ENCODE peak calls at places on chromosomes 12 and 14, in four cellular contexts. A is A549, B is HepG2, H is K562. Q is an unnamed sample.

GRCh38 chr14:70567791-70568190 is 32.7 kb downstream of the MED6 start:
- DNase-seq in H (peak), B (peak), A (peak), Q (no peak)

GRCh38 chr14:84454114-84454513 is 1075.8 kb upstream of the FLRT2 start:
- DNase-seq in B (no peak), H (no peak), A (no peak), Q (no peak)

GRCh38 chr12:124347805-124348658 is 53.1 kb downstream of the RFLNA start:
- DNase-seq in B (peak), H (peak), A (no peak), Q (no peak)

GRCh38 chr12:118237908-118238307 is 102.0 kb downstream of the PEBP1 start:
- DNase-seq in H (no peak), A (peak), B (no peak), Q (no peak)

GRCh38 chr14:67620217-67620789 is 583 bp downstream of the ARG2 start:
- DNase-seq in A (no peak), B (no peak), H (peak), Q (no peak)

GRCh38 chr14:44700184-44700583 is 193.1 kb upstream of the FSCB start:
- DNase-seq in B (no peak), A (no peak), H (no peak), Q (no peak)

GRCh38 chr14:61268797-61269196 is 12.3 kb downstream of the TMEM30B start:
- DNase-seq in B (no peak), A (no peak), H (no peak), Q (no peak)

GRCh38 chr12:50024804-50025186 is 499 bp downstream of the RACGAP1 start:
- DNase-seq in A (peak), B (no peak), H (peak), Q (no peak)

GRCh38 chr12:57235012-57235727 is 5.7 kb downstream of the SHMT2 start:
- DNase-seq in H (peak), A (no peak), B (peak), Q (no peak)

GRCh38 chr14:20632448-20632830 is 9.1 kb downstream of the OR6S1 start:
- DNase-seq in A (no peak), B (no peak), H (no peak), Q (no peak)

GRCh38 chr12:20549115-20549719 is 145.9 kb upstream of the SLCO1C1 start:
- DNase-seq in A (peak), H (no peak), B (peak), Q (no peak)

GRCh38 chr14:59060841-59061240 is 127.6 kb upstream of the DAAM1 start:
- DNase-seq in H (no peak), B (no peak), A (no peak), Q (no peak)

GRCh38 chr14:39488600-39488999 is 56.4 kb upstream of the FBXO33 start:
- DNase-seq in A (no peak), B (no peak), H (no peak), Q (no peak)

GRCh38 chr12:92468358-92469020 is 234.3 kb upstream of the PLEKHG7 start:
- DNase-seq in H (peak), B (no peak), A (no peak), Q (no peak)

GRCh38 chr14:52694761-52695480 is 437 bp downstream of the ERO1A start:
- DNase-seq in B (peak), A (peak), H (peak), Q (peak)

GRCh38 chr12:126772171-126772864 is 1494.7 kb upstream of the TMEM132C start:
- DNase-seq in B (peak), A (peak), H (peak), Q (peak)

GRCh38 chr14:35401853-35402252 is 2.7 kb downstream of the NFKBIA start:
- DNase-seq in B (no peak), H (no peak), A (no peak), Q (no peak)

GRCh38 chr12:92257261-92257660 is 111.6 kb upstream of the BTG1 start:
- DNase-seq in B (no peak), A (no peak), H (no peak), Q (no peak)

GRCh38 chr12:121799175-121799841 is 4.5 kb upstream of the SETD1B start:
- DNase-seq in B (peak), H (peak), A (peak), Q (no peak)

GRCh38 chr12:89373772-89374572 is 21.7 kb upstream of the DUSP6 start:
- DNase-seq in A (no peak), H (no peak), B (no peak), Q (no peak)

GRCh38 chr14:41830679-41831078 is 224.0 kb downstream of the LRFN5 start:
- DNase-seq in B (no peak), H (no peak), A (no peak), Q (no peak)

GRCh38 chr12:41011939-41012338 is 176.2 kb upstream of the PDZRN4 start:
- DNase-seq in A (peak), H (peak), B (peak), Q (no peak)

GRCh38 chr12:100591979-100592378 is 18.5 kb downstream of the GAS2L3 start:
- DNase-seq in B (peak), A (no peak), H (no peak), Q (no peak)

GRCh38 chr14:92728781-92729364 is 19.6 kb downstream of the LGMN start:
- DNase-seq in B (no peak), H (peak), A (peak), Q (no peak)

GRCh38 chr12:76014007-76014406 is 17.6 kb downstream of the PHLDA1 start:
- DNase-seq in A (no peak), H (no peak), B (no peak), Q (no peak)

GRCh38 chr12:123942911-123943648 is 29.6 kb downstream of the CCDC92 start:
- DNase-seq in H (no peak), B (no peak), A (no peak), Q (no peak)

GRCh38 chr14:57487771-57488170 is 5.9 kb downstream of the CCDC198 start:
- DNase-seq in A (no peak), B (no peak), H (no peak), Q (no peak)

GRCh38 chr12:79818856-79819255 is 116.0 kb downstream of the PPP1R12A start:
- DNase-seq in A (no peak), B (no peak), H (no peak), Q (no peak)

GRCh38 chr12:95790912-95791849 is 617 bp upstream of the NTN4 start:
- DNase-seq in H (no peak), A (peak), B (no peak), Q (no peak)

GRCh38 chr14:83559721-83560120 is 1970.2 kb upstream of the FLRT2 start:
- DNase-seq in H (no peak), A (no peak), B (no peak), Q (no peak)

GRCh38 chr14:28678887-28679286 is 87.7 kb upstream of the FOXG1 start:
- DNase-seq in B (peak), A (peak), H (no peak), Q (no peak)

DNA sequence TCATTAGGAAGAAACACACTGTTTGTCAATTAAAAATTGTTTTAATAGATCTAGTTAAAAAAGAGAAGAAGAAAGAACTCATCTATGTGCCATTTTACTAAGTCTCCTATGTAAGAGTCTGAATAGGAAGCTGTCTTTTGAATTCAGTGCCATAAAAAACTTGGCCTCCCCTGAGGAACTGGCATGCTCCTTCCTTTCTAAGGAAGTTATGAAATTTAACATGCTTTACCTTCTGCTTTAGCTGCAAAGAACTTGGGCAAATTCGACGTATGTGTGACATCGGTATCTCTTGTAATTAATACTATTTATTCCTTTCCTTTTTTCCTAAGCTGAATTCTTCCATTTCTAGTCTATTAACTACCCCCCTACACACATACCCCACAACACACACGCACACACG is 12.5 kb downstream of the TM7SF3 start:
- DNase-seq in B (no peak), A (no peak), H (no peak), Q (no peak)
- TF ChIP-seq CHD4 in B (no peak), A (no peak), H (no peak), Q (no peak)

GRCh38 chr14:74510955-74511354 is 17.4 kb downstream of the ISCA2 start:
- DNase-seq in B (no peak), H (no peak), A (peak), Q (no peak)
- TF ChIP-seq CHD4 in B (no peak), H (no peak), A (no peak), Q (no peak)

GRCh38 chr14:98955036-98955740 is 316.8 kb downstream of the BCL11B start:
- DNase-seq in B (no peak), H (no peak), A (no peak), Q (no peak)
- TF ChIP-seq CHD4 in B (no peak), H (no peak), A (no peak), Q (no peak)

GRCh38 chr12:129393357-129393937 is 510.4 kb downstream of the TMEM132D start:
- DNase-seq in A (no peak), B (no peak), H (no peak), Q (no peak)
- TF ChIP-seq CHD4 in A (no peak), B (no peak), H (no peak), Q (no peak)

DNA sequence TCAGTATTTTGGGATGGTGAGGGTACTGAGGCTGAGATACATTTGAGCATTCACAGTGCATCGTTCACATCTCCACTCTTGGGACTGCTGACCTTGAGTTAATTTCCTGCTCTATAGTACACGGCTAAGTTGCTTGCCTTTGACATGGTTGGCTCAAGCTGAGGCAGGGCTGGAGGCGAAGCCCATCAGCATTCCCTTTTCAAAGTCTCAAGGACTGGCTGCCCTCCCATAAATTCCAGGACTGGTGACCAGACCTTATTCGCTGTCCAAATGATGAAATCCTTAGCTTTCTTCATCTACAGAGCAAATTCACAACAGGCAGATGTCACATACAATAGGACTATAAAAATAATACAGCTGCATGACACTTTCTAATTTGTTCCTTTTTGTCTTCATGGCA is 85.9 kb downstream of the SSPN start:
- DNase-seq in B (no peak), H (no peak), A (no peak), Q (no peak)
- TF ChIP-seq CHD4 in B (no peak), H (no peak), A (no peak), Q (no peak)

GRCh38 chr12:6821271-6821673 is 349 bp upstream of the GPR162 start:
- DNase-seq in B (no peak), A (peak), H (peak), Q (no peak)
- TF ChIP-seq CHD4 in B (no peak), A (no peak), H (no peak), Q (no peak)

DNA sequence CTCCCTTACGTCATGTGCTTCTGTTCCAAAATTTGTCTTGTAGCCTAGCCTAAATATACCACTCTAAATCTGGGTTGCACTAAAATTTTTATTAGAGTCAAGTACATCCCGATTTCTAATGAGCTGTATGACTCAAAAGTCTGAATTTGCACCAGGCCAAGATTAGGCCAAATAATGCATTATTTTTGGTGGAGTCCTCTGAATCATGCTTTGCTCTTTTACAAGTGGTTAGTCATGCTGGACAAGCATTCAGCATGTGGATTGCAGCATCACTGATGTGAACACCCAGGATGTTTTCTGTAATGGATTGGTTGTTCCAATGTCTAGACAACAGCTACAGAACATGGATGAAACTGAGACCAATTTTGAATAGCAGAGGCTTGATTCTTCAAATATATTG is 23.7 kb downstream of the HEBP1 start:
- DNase-seq in H (no peak), B (no peak), A (peak), Q (no peak)
- TF ChIP-seq CHD4 in H (no peak), B (no peak), A (no peak), Q (no peak)

GRCh38 chr14:72666610-72667009 is 227.3 kb downstream of the DPF3 start:
- DNase-seq in B (no peak), A (peak), H (no peak), Q (no peak)
- TF ChIP-seq CHD4 in B (no peak), A (no peak), H (no peak), Q (no peak)

DNA sequence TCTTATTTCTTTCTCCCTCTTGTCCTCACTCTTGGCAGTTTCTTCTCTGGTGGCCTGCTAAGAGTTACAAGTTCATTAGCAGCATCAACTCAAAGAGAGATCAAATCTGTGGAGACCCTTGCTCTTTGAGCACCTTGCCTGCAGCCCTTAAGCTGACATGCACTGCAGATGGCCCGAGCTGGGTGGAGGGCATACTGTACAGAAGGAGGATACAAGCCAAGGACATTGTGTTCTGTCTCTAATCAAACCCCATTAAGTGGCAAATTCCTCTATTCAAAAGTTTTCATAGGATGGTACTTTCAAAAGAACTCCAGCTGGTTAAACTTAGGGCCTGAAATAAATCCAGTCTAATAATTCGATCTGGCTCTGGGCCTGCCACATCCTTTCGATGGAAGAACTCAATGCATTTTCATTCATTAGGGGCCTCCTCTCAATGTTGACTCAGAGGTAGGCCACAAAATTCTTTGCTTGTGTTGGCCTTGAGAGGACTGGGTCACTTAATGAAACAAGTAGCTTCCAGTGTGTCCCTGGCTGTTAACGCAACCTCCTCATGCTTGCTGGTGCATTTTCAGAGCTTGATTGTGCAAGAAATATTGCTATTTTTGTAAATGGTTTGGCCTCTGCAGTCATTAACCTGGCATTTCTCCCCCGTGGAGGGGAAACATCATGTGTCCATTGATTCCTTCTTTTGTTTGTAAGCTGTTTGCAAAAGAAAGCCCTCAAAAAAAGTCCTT is 318.2 kb downstream of the NUAK1 start:
- DNase-seq in B (peak), A (no peak), H (no peak), Q (no peak)
- TF ChIP-seq CHD4 in B (no peak), A (no peak), H (no peak), Q (no peak)

DNA sequence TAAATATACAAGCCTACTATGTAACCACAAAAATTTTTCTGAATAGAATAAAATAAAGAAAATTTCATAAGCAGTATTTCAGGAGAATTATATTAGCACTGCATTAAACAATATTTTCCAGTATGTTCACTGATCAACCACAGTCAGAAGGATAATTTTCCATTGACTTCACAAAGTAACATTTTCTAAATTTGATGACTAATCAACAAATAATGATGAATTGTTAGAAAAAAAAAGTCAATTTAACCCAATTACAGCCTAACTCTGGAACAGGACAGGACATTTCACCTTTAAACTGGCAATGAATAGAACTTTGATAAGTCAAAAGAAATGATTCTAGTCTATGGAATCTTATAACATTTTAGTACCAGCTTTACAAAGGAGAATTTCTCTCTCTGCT is 84.6 kb downstream of the MDGA2 start:
- DNase-seq in H (no peak), A (no peak), B (no peak), Q (no peak)
- TF ChIP-seq CHD4 in H (no peak), A (no peak), B (no peak), Q (no peak)

Q was measured in GM12878.